ENCODE peak calls at places on chromosomes 12 and 14, in five cellular contexts. One of them, this sample, is unnamed.

GRCh38 chr12:27549231-27549800 is 25.3 kb downstream of the PPFIBP1 start:
- DNase-seq in stomach: no peak
- DNase-seq in gastrocnemius medialis: no peak
- DNase-seq in breast epithelium: no peak
- DNase-seq in esophagus squamous epithelium: no peak
- DNase-seq in this sample: no peak

GRCh38 chr12:92745874-92746553 is 43.2 kb downstream of the PLEKHG7 start:
- DNase-seq in gastrocnemius medialis: peak; percentile 79
- DNase-seq in breast epithelium: no peak
- DNase-seq in stomach: peak; percentile 28
- DNase-seq in esophagus squamous epithelium: no peak
- DNase-seq in this sample: peak; percentile 70

GRCh38 chr12:114685320-114685781 is 1.4 kb upstream of the TBX3 start:
- DNase-seq in breast epithelium: no peak
- DNase-seq in gastrocnemius medialis: no peak
- DNase-seq in esophagus squamous epithelium: no peak
- DNase-seq in stomach: no peak
- DNase-seq in this sample: no peak

GRCh38 chr12:77601069-77601468 is 229.6 kb upstream of the NAV3 start:
- DNase-seq in breast epithelium: no peak
- DNase-seq in stomach: no peak
- DNase-seq in gastrocnemius medialis: no peak
- DNase-seq in esophagus squamous epithelium: no peak
- DNase-seq in this sample: no peak

GRCh38 chr12:38543151-38543550 is 226.6 kb downstream of the ALG10B start:
- DNase-seq in esophagus squamous epithelium: no peak
- DNase-seq in stomach: no peak
- DNase-seq in breast epithelium: no peak
- DNase-seq in gastrocnemius medialis: no peak
- DNase-seq in this sample: no peak

GRCh38 chr12:39061576-39061975 is 156.2 kb upstream of the CPNE8 start:
- DNase-seq in stomach: no peak
- DNase-seq in esophagus squamous epithelium: no peak
- DNase-seq in gastrocnemius medialis: no peak
- DNase-seq in breast epithelium: no peak
- DNase-seq in this sample: no peak

GRCh38 chr14:96103560-96104460 is 64.6 kb downstream of the C14orf132 start:
- DNase-seq in esophagus squamous epithelium: no peak
- DNase-seq in gastrocnemius medialis: no peak
- DNase-seq in breast epithelium: no peak
- DNase-seq in stomach: no peak
- DNase-seq in this sample: no peak

GRCh38 chr12:70644836-70645235 is 7.6 kb upstream of the PTPRB start:
- DNase-seq in esophagus squamous epithelium: no peak
- DNase-seq in breast epithelium: no peak
- DNase-seq in stomach: no peak
- DNase-seq in gastrocnemius medialis: no peak
- DNase-seq in this sample: no peak

GRCh38 chr12:42237052-42237852 is 796 bp downstream of the YAF2 start:
- DNase-seq in esophagus squamous epithelium: peak; percentile 17
- DNase-seq in gastrocnemius medialis: peak; percentile 82
- DNase-seq in breast epithelium: peak; percentile 55
- DNase-seq in stomach: peak; percentile 79
- DNase-seq in this sample: peak; percentile 37

GRCh38 chr12:48022180-48022521 is 17.9 kb upstream of the COL2A1 start:
- DNase-seq in esophagus squamous epithelium: no peak
- DNase-seq in stomach: no peak
- DNase-seq in breast epithelium: no peak
- DNase-seq in gastrocnemius medialis: no peak
- DNase-seq in this sample: no peak
- H3K27me3 ChIP-seq in esophagus squamous epithelium: no peaks in the 10 kb centered on the region
- H3K27me3 ChIP-seq in stomach: no peaks in the 10 kb centered on the region
- H3K27me3 ChIP-seq in breast epithelium: no peaks in the 10 kb centered on the region
- H3K27me3 ChIP-seq in gastrocnemius medialis: no peaks in the 10 kb centered on the region
- H3K27me3 ChIP-seq in this sample: no peaks in the 10 kb centered on the region

GRCh38 chr14:104749111-104749649 is 3.8 kb upstream of the SIVA1 start:
- DNase-seq in gastrocnemius medialis: peak; percentile 90
- DNase-seq in esophagus squamous epithelium: no peak
- DNase-seq in breast epithelium: no peak
- DNase-seq in stomach: no peak
- DNase-seq in this sample: peak; percentile 52
- H3K4me1 ChIP-seq in gastrocnemius medialis: peaks cover 44% of the 10 kb centered on the region
- H3K4me1 ChIP-seq in esophagus squamous epithelium: peaks cover 74% of the 10 kb centered on the region
- H3K4me1 ChIP-seq in breast epithelium: peaks cover 3% of the 10 kb centered on the region
- H3K4me1 ChIP-seq in stomach: peaks cover 63% of the 10 kb centered on the region
- H3K4me1 ChIP-seq in this sample: peaks cover 62% of the 10 kb centered on the region

DNA sequence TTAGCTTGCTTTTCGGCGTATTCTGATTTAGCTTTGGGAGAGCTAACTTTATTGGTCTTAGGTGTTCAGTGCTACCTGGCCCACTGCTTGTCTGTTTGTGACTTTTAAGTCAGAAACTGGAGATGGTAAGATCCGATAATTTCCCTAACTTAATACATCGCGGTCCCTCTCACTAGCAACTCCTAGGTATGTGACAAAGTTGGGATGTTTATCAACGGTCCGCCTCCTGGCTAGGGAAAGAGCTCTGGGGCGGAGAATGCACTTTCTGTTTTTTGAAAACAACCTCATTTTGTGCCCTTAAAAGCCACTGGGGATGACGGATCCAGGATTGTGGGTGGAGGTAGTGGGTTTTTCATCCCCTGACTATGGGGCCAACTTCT is 1.2 kb downstream of the CDKN1B start:
- DNase-seq in esophagus squamous epithelium: no peak
- DNase-seq in stomach: no peak
- DNase-seq in gastrocnemius medialis: no peak
- DNase-seq in breast epithelium: no peak
- DNase-seq in this sample: no peak
- H3K27me3 ChIP-seq in esophagus squamous epithelium: no peaks in the 10 kb centered on the region
- H3K27me3 ChIP-seq in stomach: no peaks in the 10 kb centered on the region
- H3K27me3 ChIP-seq in gastrocnemius medialis: no peaks in the 10 kb centered on the region
- H3K27me3 ChIP-seq in breast epithelium: no peaks in the 10 kb centered on the region
- H3K27me3 ChIP-seq in this sample: no peaks in the 10 kb centered on the region

GRCh38 chr14:68393178-68393763 is 399.6 kb downstream of the ZFP36L1 start:
- DNase-seq in gastrocnemius medialis: no peak
- DNase-seq in esophagus squamous epithelium: no peak
- DNase-seq in breast epithelium: no peak
- DNase-seq in stomach: no peak
- DNase-seq in this sample: no peak
- H3K4me1 ChIP-seq in gastrocnemius medialis: peaks cover 22% of the 10 kb centered on the region
- H3K4me1 ChIP-seq in esophagus squamous epithelium: peaks cover 80% of the 10 kb centered on the region
- H3K4me1 ChIP-seq in breast epithelium: peaks cover 16% of the 10 kb centered on the region
- H3K4me1 ChIP-seq in stomach: peaks cover 66% of the 10 kb centered on the region
- H3K4me1 ChIP-seq in this sample: peaks cover 32% of the 10 kb centered on the region

DNA sequence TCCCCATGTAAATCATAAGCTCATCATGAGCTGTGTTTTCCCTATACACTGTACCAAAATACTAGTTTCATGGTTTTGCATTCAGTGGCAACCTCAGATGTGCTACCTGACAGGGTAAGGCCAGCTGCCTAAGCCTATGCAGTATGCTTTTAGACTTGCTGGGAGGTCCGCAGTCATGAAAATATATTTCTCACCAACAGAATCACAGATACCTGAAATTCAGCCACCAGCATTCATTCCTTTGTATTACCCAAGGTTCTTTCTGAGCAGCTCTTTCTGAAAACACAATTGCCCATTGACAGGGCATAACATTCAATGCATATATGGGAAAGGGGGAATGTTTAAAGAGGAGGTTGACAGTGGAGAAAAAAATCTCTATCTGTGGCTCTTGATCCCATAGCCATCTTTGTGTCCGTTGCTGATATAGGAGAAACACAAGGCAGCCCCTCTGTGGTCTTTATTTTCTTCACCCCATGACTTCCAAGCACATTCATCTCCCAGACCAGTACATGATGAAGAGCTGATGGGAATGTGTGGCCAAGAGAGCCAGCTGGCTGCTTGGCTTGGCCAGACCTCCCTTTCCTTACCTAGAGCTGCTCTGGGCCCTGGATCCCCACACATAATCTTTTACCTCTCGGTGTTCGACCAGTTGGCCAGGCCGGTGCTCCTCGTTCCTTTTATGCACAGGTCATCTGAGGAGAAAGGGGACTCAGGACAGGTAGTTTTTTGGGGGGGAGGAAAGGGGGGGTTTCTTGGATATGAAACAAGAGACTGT is 162.9 kb downstream of the KCNA5 start:
- DNase-seq in breast epithelium: no peak
- DNase-seq in esophagus squamous epithelium: no peak
- DNase-seq in gastrocnemius medialis: no peak
- DNase-seq in stomach: no peak
- DNase-seq in this sample: no peak
- H3K27me3 ChIP-seq in breast epithelium: no peaks in the 10 kb centered on the region
- H3K27me3 ChIP-seq in esophagus squamous epithelium: no peaks in the 10 kb centered on the region
- H3K27me3 ChIP-seq in gastrocnemius medialis: no peaks in the 10 kb centered on the region
- H3K27me3 ChIP-seq in stomach: no peaks in the 10 kb centered on the region
- H3K27me3 ChIP-seq in this sample: no peaks in the 10 kb centered on the region